ENCODE peak calls at places on chromosomes 7 and 10, in nine cellular contexts. N is activated CD8-positive, alpha-beta T cell treated with anti-CD3 and anti-CD28 coated beads, Interleukin-2, amount 10 ng/mL, durations not matched to agents 7 days and 5 days; A is CD4-positive, alpha-beta memory T cell; P is stimulated activated CD4-positive, alpha-beta T cell treated with anti-CD3 and anti-CD28 coated beads, Interleukin-2, amount 100 ng/mL, for 4 hours; V is iPS-NIHi11; H is non-pigmented ciliary epithelial cell; D is right atrium auricular region; C is AG08396; G is heart right ventricle. X is an unnamed sample.

GRCh38 chr7:121019018-121019417 is 30.5 kb downstream of the CPED1 start:
- DNase-seq in N (no peak), A (no peak), P (no peak), V (no peak), H (peak; percentile 64), D (no peak), C (no peak), G (no peak), X (no peak)

GRCh38 chr10:11434323-11434722 is 177.1 kb downstream of the USP6NL start:
- DNase-seq in N (no peak), A (no peak), P (no peak), V (peak; percentile 65), H (no peak), D (no peak), C (peak; percentile 36), G (no peak), X (no peak)

GRCh38 chr7:101357433-101357832 is 5.2 kb upstream of the COL26A1 start:
- DNase-seq in N (no peak), A (no peak), P (no peak), V (no peak), H (no peak), D (no peak), C (no peak), G (no peak), X (no peak)

GRCh38 chr7:155702616-155703015 is 58.2 kb downstream of the RBM33 start:
- DNase-seq in N (no peak), A (no peak), P (no peak), V (no peak), H (no peak), D (no peak), C (no peak), G (no peak), X (no peak)

GRCh38 chr7:90119178-90119971 is 34.9 kb upstream of the STEAP1 start:
- DNase-seq in N (peak; percentile 23), A (peak; percentile 38), P (peak; percentile 34), V (peak; percentile 49), H (no peak), D (no peak), C (peak; percentile 13), G (peak; percentile 67), X (no peak)

GRCh38 chr7:155000795-155001194 is 2.1 kb downstream of the PAXIP1 start:
- DNase-seq in N (peak; percentile 30), A (no peak), P (no peak), V (peak; percentile 27), H (no peak), D (no peak), C (no peak), G (no peak), X (no peak)

GRCh38 chr10:15700078-15700477 is 19.6 kb downstream of the ITGA8 start:
- DNase-seq in N (no peak), A (no peak), P (no peak), V (no peak), H (no peak), D (no peak), C (no peak), G (no peak), X (no peak)

GRCh38 chr10:114566064-114566463 is 92.0 kb downstream of the ABLIM1 start:
- DNase-seq in N (no peak), A (no peak), P (no peak), V (no peak), H (no peak), D (no peak), C (no peak), G (no peak), X (no peak)

GRCh38 chr7:150432915-150433892 is 17.2 kb upstream of the GIMAP8 start:
- DNase-seq in N (no peak), A (no peak), P (no peak), V (no peak), H (no peak), D (peak; percentile 57), C (no peak), G (no peak), X (no peak)

GRCh38 chr10:24920907-24921881 is 31.2 kb downstream of the PRTFDC1 start:
- DNase-seq in N (peak; percentile 46), A (no peak), P (peak; percentile 48), V (peak; percentile 29), H (peak; percentile 92), D (peak; percentile 87), C (peak; percentile 84), G (no peak), X (peak; percentile 85)

GRCh38 chr10:110667620-110668343 is 23.6 kb downstream of the RBM20 start:
- DNase-seq in N (no peak), A (no peak), P (no peak), V (no peak), H (no peak), D (no peak), C (no peak), G (no peak), X (no peak)

GRCh38 chr7:90337106-90337505 is 9.4 kb upstream of the GTPBP10 start:
- DNase-seq in N (no peak), A (no peak), P (no peak), V (no peak), H (no peak), D (no peak), C (no peak), G (no peak), X (no peak)

GRCh38 chr10:72011976-72012512 is 47.8 kb downstream of the CHST3 start:
- DNase-seq in N (no peak), A (no peak), P (no peak), V (no peak), H (no peak), D (no peak), C (no peak), G (no peak), X (no peak)

GRCh38 chr7:39407139-39407538 is 159.1 kb upstream of the YAE1 start:
- DNase-seq in N (no peak), A (no peak), P (no peak), V (no peak), H (no peak), D (no peak), C (no peak), G (no peak), X (no peak)

GRCh38 chr10:122190553-122190952 is 80.5 kb upstream of the BTBD16 start:
- DNase-seq in N (no peak), A (no peak), P (no peak), V (no peak), H (no peak), D (no peak), C (no peak), G (no peak), X (no peak)

X was measured in epithelial cell of proximal tubule.